ENCODE peak calls at places on chromosomes 5 and 9, in six cellular contexts. Y is GM12878, B is HepG2, T is K562, I is GM12892, W is H1. P is an unnamed sample.
A peak's percentile ranks its signal among the peaks of the same experiment; 100 is the strongest.

GRCh38 chr5:14184725-14185124 is 41.6 kb downstream of the TRIO start:
- DNase-seq in Y (no peak), B (no peak), T (no peak), I (no peak), W (no peak), P (no peak)

GRCh38 chr5:122981846-122982245 is 54.7 kb downstream of the PPIC start:
- DNase-seq in Y (no peak), B (no peak), T (no peak), I (no peak), W (no peak), P (no peak)

GRCh38 chr5:75310212-75310611 is 26.8 kb upstream of the HMGCR start:
- DNase-seq in Y (no peak), B (no peak), T (no peak), I (no peak), W (no peak), P (no peak)

GRCh38 chr9:93061791-93062299 is 3.3 kb downstream of the SUSD3 start:
- DNase-seq in Y (peak; percentile 45), B (peak; percentile 92), T (no peak), I (peak; percentile 56), W (peak; percentile 59), P (no peak)

GRCh38 chr5:144468542-144468941 is 297.9 kb downstream of the KCTD16 start:
- DNase-seq in Y (no peak), B (no peak), T (no peak), I (no peak), W (no peak), P (no peak)

GRCh38 chr9:105171589-105171988 is 72.9 kb upstream of the SLC44A1 start:
- DNase-seq in Y (no peak), B (no peak), T (no peak), I (no peak), W (no peak), P (no peak)

GRCh38 chr9:137114220-137114612 is 317 bp downstream of the DPP7 start:
- DNase-seq in Y (no peak), B (no peak), T (no peak), I (peak; percentile 67), W (no peak), P (no peak)

GRCh38 chr9:76581752-76582151 is 122.8 kb downstream of the GCNT1 start:
- DNase-seq in Y (no peak), B (no peak), T (no peak), I (no peak), W (no peak), P (no peak)

GRCh38 chr9:137492464-137493162 is 33.5 kb upstream of the NSMF start:
- DNase-seq in Y (no peak), B (no peak), T (peak; percentile 99), I (peak; percentile 55), W (no peak), P (peak; percentile 79)

GRCh38 chr9:81128701-81129100 is 560.6 kb downstream of the TLE1 start:
- DNase-seq in Y (no peak), B (no peak), T (no peak), I (no peak), W (no peak), P (no peak)

GRCh38 chr9:119370816-119371215 is 1.6 kb upstream of the BRINP1 start:
- DNase-seq in Y (no peak), B (peak; percentile 4), T (peak; percentile 19), I (peak; percentile 21), W (peak; percentile 87), P (peak; percentile 28)

GRCh38 chr5:14179446-14179845 is 36.3 kb downstream of the TRIO start:
- DNase-seq in Y (no peak), B (no peak), T (no peak), I (no peak), W (no peak), P (no peak)

GRCh38 chr9:90007516-90008430 is 403.0 kb downstream of the GADD45G start:
- DNase-seq in Y (no peak), B (no peak), T (no peak), I (no peak), W (no peak), P (no peak)

GRCh38 chr9:131178382-131178781 is 53.0 kb downstream of the NUP214 start:
- DNase-seq in Y (peak; percentile 23), B (peak; percentile 35), T (peak; percentile 100), I (peak; percentile 52), W (peak; percentile 87), P (peak; percentile 44)

GRCh38 chr5:138352071-138352721 is at the start of gene KDM3B:
- DNase-seq in Y (peak; percentile 55), B (peak; percentile 76), T (peak; percentile 95), I (peak; percentile 87), W (peak; percentile 100), P (peak; percentile 87)
- TF ChIP-seq POLR2A in Y (no peak), B (no peak), T (no peak), I (no peak), W (peak; percentile 23), P (no peak)

GRCh38 chr9:101592788-101593187 is 2.0 kb downstream of the PPP3R2 start:
- DNase-seq in Y (no peak), B (no peak), T (no peak), I (no peak), W (no peak), P (no peak)
- TF ChIP-seq TAF1 in Y (no peak), B (no peak), T (no peak), I (no peak), W (no peak), P (no peak)

GRCh38 chr5:101977729-101978345 is 318.2 kb downstream of the SLCO4C1 start:
- DNase-seq in Y (peak; percentile 9), B (peak; percentile 49), T (peak; percentile 43), I (peak; percentile 15), W (no peak), P (peak; percentile 18)
- TF ChIP-seq POLR2AphosphoS5 in Y (no peak), B (no peak), T (no peak), I (no peak), W (no peak), P (no peak)

DNA sequence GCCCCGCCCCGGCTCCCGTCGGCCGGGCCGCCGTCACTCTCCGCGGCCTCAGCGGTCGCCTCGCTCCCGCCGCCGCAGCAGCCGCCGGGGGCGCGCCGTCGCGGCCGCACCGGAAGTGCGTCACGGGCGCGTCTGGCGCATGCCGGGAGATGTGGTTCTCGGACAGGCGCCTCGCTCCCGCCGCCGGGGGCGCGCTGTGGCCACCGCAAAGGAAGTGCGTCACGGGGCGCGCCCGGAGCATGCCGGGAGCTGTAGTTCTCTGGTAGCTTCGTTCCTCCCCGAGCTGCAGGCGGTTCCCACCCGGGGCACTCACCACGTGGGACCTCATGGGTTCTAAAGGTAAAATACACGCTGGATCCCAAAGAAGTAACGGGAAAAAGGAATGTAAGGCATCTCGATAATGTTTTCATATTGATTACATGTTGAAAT is at the start of gene UBAC1:
- DNase-seq in Y (peak; percentile 63), B (peak; percentile 87), T (peak; percentile 92), I (peak; percentile 100), W (peak; percentile 93), P (peak; percentile 100)
- TF ChIP-seq POLR2A in Y (no peak), B (no peak), T (no peak), I (no peak), W (no peak), P (no peak)